ENCODE peak calls at places on chromosomes 16 and 17, in five cellular contexts. J is fibroblast of lung; V is stomach; K is endodermal cell; F is CD4-positive, alpha-beta memory T cell. A is an unnamed sample.

GRCh38 chr17:80930335-80931040 is 61.2 kb upstream of the CHMP6 start:
- DNase-seq in J (no peak), V (no peak), K (no peak), F (no peak), A (no peak)

GRCh38 chr17:45246861-45247428 is 14.9 kb downstream of the SPATA32 start:
- DNase-seq in J (peak; percentile 15), V (no peak), K (peak; percentile 94), F (peak; percentile 86), A (peak; percentile 77)

GRCh38 chr17:80724723-80725388 is 180.2 kb downstream of the RPTOR start:
- DNase-seq in J (peak; percentile 84), V (no peak), K (no peak), F (no peak), A (peak; percentile 56)

GRCh38 chr16:55370762-55371482 is 46.9 kb downstream of the IRX6 start:
- DNase-seq in J (peak; percentile 22), V (peak; percentile 33), K (peak; percentile 90), F (no peak), A (peak; percentile 79)

GRCh38 chr17:76725580-76726230 is 701 bp downstream of the JMJD6 start:
- DNase-seq in J (no peak), V (peak; percentile 73), K (no peak), F (peak; percentile 74), A (peak; percentile 42)

GRCh38 chr16:49457196-49457595 is 83.6 kb downstream of the C16orf78 start:
- DNase-seq in J (no peak), V (peak; percentile 5), K (peak; percentile 17), F (no peak), A (no peak)

GRCh38 chr16:57756424-57757325 is 21.1 kb downstream of the KATNB1 start:
- DNase-seq in J (no peak), V (no peak), K (no peak), F (no peak), A (no peak)

GRCh38 chr17:40536731-40537171 is 28.5 kb downstream of the CCR7 start:
- DNase-seq in J (peak; percentile 53), V (no peak), K (no peak), F (no peak), A (no peak)

GRCh38 chr16:72367841-72368240 is 195.9 kb upstream of the PMFBP1 start:
- DNase-seq in J (no peak), V (no peak), K (no peak), F (no peak), A (no peak)

GRCh38 chr17:44768505-44769142 is 9.8 kb downstream of the ADAM11 start:
- DNase-seq in J (no peak), V (no peak), K (no peak), F (no peak), A (no peak)

GRCh38 chr16:54055191-54055590 is 231.4 kb downstream of the IRX3 start:
- DNase-seq in J (no peak), V (no peak), K (no peak), F (no peak), A (peak; percentile 68)

GRCh38 chr16:10558746-10559641 is 21.4 kb downstream of the EMP2 start:
- DNase-seq in J (peak; percentile 59), V (peak; percentile 75), K (no peak), F (no peak), A (no peak)

GRCh38 chr17:79035686-79036085 is 11.7 kb downstream of the C1QTNF1 start:
- DNase-seq in J (no peak), V (no peak), K (peak; percentile 32), F (no peak), A (no peak)

GRCh38 chr17:1413281-1413791 is 13.3 kb upstream of the YWHAE start:
- DNase-seq in J (peak; percentile 91), V (peak; percentile 89), K (no peak), F (no peak), A (no peak)

GRCh38 chr17:5809580-5810188 is 225.4 kb upstream of the NLRP1 start:
- DNase-seq in J (peak; percentile 5), V (no peak), K (no peak), F (no peak), A (no peak)

GRCh38 chr17:51298508-51299371 is 38.4 kb downstream of the UTP18 start:
- DNase-seq in J (peak; percentile 63), V (no peak), K (peak; percentile 66), F (peak; percentile 14), A (peak; percentile 75)

GRCh38 chr17:17146791-17147406 is 59.2 kb downstream of the PLD6 start:
- DNase-seq in J (no peak), V (no peak), K (peak; percentile 93), F (peak; percentile 21), A (peak; percentile 75)

GRCh38 chr17:77738666-77739531 is 219.6 kb upstream of the TNRC6C start:
- DNase-seq in J (no peak), V (peak; percentile 22), K (peak; percentile 35), F (no peak), A (no peak)

GRCh38 chr16:76946879-76947278 is 244.1 kb upstream of the MON1B start:
- DNase-seq in J (peak; percentile 82), V (no peak), K (no peak), F (no peak), A (peak; percentile 93)

GRCh38 chr17:80082403-80083135 is 18.8 kb upstream of the GAA start:
- DNase-seq in J (peak; percentile 82), V (peak; percentile 70), K (peak; percentile 95), F (peak; percentile 60), A (peak; percentile 81)

GRCh38 chr17:18968945-18969887 is 17.3 kb downstream of the SLC5A10 start:
- DNase-seq in J (no peak), V (peak; percentile 81), K (no peak), F (no peak), A (no peak)

GRCh38 chr16:19717319-19717718 is 708 bp downstream of the KNOP1 start:
- DNase-seq in J (no peak), V (no peak), K (no peak), F (no peak), A (peak; percentile 54)

GRCh38 chr16:30731411-30731810 is 16.8 kb upstream of the PHKG2 start:
- DNase-seq in J (no peak), V (no peak), K (no peak), F (no peak), A (no peak)

GRCh38 chr17:8835106-8835505 is 32.4 kb downstream of the PIK3R6 start:
- DNase-seq in J (no peak), V (no peak), K (peak; percentile 41), F (no peak), A (no peak)

GRCh38 chr17:40553694-40554534 is 11.4 kb downstream of the CCR7 start:
- DNase-seq in J (peak; percentile 40), V (peak; percentile 25), K (peak; percentile 52), F (no peak), A (no peak)

GRCh38 chr16:19114359-19115147 is 789 bp downstream of the ITPRIPL2 start:
- DNase-seq in J (peak; percentile 78), V (peak; percentile 61), K (peak; percentile 87), F (no peak), A (peak; percentile 85)

GRCh38 chr17:16971458-16972338 is at the start of gene TNFRSF13B:
- DNase-seq in J (no peak), V (no peak), K (peak; percentile 42), F (no peak), A (no peak)

GRCh38 chr17:7042507-7043194 is 1.2 kb downstream of the SLC16A11 start:
- DNase-seq in J (no peak), V (no peak), K (peak; percentile 86), F (peak; percentile 50), A (peak; percentile 53)

GRCh38 chr17:7045492-7046126 is 1.7 kb upstream of the SLC16A11 start:
- DNase-seq in J (peak; percentile 90), V (peak; percentile 56), K (peak; percentile 70), F (peak; percentile 79), A (peak; percentile 74)

GRCh38 chr17:7043544-7044268 is at the start of gene SLC16A11:
- DNase-seq in J (no peak), V (peak; percentile 59), K (peak; percentile 78), F (peak; percentile 26), A (no peak)

GRCh38 chr17:7041607-7042506 is 2.0 kb downstream of the SLC16A11 start:
- DNase-seq in J (no peak), V (no peak), K (peak; percentile 82), F (no peak), A (peak; percentile 81)

DNA sequence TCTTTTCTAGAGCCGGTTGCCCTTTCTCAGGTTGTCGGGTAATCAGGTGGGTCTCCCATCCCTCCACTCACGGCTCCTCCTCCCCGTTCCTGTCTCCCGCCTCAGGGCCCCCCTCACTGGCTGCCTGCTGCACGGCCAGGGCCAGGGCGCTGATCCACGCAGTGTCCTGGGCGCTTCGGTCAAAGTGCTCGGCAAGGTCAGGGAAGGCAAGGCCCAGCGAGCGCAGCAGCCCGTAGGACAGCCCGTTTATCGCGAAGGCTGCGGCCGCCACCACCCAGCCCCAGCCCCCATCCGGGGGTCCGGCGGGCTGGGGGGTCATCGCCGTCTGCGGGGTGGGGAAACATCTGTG is 723 bp downstream of the SLC16A11 start:
- DNase-seq in J (no peak), V (no peak), K (no peak), F (no peak), A (no peak)
- H3K27ac ChIP-seq in J (no peak overlapping the region), V (no peak overlapping the region), K (no peak overlapping the region), F (peak overlapping the region; percentile 35), A (no peak overlapping the region)

GRCh38 chr17:28926786-28927185 is 23.9 kb upstream of the DHRS13 start:
- DNase-seq in J (no peak), V (no peak), K (no peak), F (no peak), A (no peak)

GRCh38 chr17:28929769-28930168 is 21.5 kb downstream of the PHF12 start:
- DNase-seq in J (no peak), V (no peak), K (no peak), F (no peak), A (no peak)

GRCh38 chr17:28926366-28926765 is 23.5 kb upstream of the DHRS13 start:
- DNase-seq in J (no peak), V (no peak), K (no peak), F (no peak), A (no peak)

GRCh38 chr17:28928061-28928460 is 23.3 kb downstream of the PHF12 start:
- DNase-seq in J (no peak), V (no peak), K (no peak), F (no peak), A (no peak)

GRCh38 chr17:28925912-28926365 is 23.1 kb upstream of the DHRS13 start:
- DNase-seq in J (peak; percentile 80), V (no peak), K (no peak), F (peak; percentile 92), A (no peak)
- H3K27ac ChIP-seq in J (peak overlapping the region; percentile 58), V (peak overlapping the region; percentile 61), K (no peak overlapping the region), F (peak overlapping the region; percentile 77), A (no peak overlapping the region)

DNA sequence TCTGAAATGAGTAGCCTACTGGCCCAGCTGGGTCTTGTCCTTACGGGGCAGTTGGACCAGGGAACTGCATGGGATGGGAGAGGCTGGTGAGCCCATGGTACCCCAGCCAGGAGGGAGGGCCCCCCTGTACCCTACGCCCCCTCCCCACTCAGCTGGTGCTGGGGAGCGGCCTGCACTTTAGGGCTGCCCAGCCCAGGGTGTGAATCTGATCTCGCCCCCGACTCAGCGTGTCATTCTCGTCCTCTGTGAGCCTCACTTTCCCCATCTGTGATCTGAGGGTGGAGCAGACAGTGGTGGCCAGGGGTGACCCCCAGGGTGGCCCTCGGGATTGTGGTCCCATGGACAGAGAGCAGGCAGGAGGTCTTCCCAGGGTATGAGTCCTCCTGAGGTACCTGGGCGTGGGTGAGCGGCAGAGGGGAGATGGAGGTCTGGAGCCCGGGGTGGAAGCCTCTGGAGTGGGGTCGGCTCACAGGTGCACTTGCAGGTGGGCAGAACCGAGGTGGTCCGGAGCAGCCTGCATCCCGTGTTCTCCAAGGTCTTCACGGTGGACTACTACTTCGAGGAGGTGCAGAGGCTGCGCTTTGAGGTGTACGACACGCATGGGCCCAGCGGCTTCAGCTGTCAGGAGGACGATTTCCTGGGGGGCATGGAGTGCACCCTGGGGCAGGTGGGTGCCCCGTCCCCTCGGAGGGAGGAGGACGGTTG is 1.6 kb downstream of the CPNE7 start:
- DNase-seq in J (no peak), V (no peak), K (no peak), F (no peak), A (no peak)
- H3K27ac ChIP-seq in J (no peak overlapping the region), V (no peak overlapping the region), K (no peak overlapping the region), F (no peak overlapping the region), A (no peak overlapping the region)

GRCh38 chr17:82661717-82662683 is 13.8 kb upstream of the WDR45B start:
- DNase-seq in J (no peak), V (no peak), K (no peak), F (no peak), A (no peak)
- H3K27ac ChIP-seq in J (no peak overlapping the region), V (no peak overlapping the region), K (no peak overlapping the region), F (no peak overlapping the region), A (no peak overlapping the region)

A was measured in mesendoderm.